ENCODE peak calls at places on chromosome 13, in ten cellular contexts. C is transverse colon; O is lower lobe of right lung; V is thoracic aorta; Z is CD8-positive, alpha-beta T cell; D is tibial nerve; I is aorta; H is mammary epithelial cell; G is IMR-90; L is OCI-LY7. N is an unnamed sample.

GRCh38 chr13:92761710-92762109 is 464.9 kb upstream of the GPC6 start:
- DNase-seq in C (no peak), O (no peak), V (no peak), Z (no peak), D (no peak), I (no peak), H (no peak), G (no peak), L (no peak), N (no peak)

GRCh38 chr13:40940841-40941240 is 78.3 kb downstream of the ELF1 start:
- DNase-seq in C (no peak), O (no peak), V (no peak), Z (no peak), D (no peak), I (no peak), H (no peak), G (no peak), L (no peak), N (no peak)

GRCh38 chr13:67259208-67259607 is 29.1 kb upstream of the PCDH9 start:
- DNase-seq in C (no peak), O (no peak), V (no peak), Z (no peak), D (no peak), I (no peak), H (no peak), G (no peak), L (no peak), N (no peak)

GRCh38 chr13:43688230-43688907 is 98.4 kb downstream of the ENOX1 start:
- DNase-seq in C (no peak), O (no peak), V (no peak), Z (no peak), D (no peak), I (no peak), H (no peak), G (no peak), L (no peak), N (no peak)

GRCh38 chr13:44853641-44854040 is 135.6 kb downstream of the NUFIP1 start:
- DNase-seq in C (peak; percentile 69), O (no peak), V (no peak), Z (no peak), D (no peak), I (no peak), H (no peak), G (no peak), L (no peak), N (no peak)

GRCh38 chr13:43180036-43180660 is 156.8 kb downstream of the DNAJC15 start:
- DNase-seq in C (no peak), O (no peak), V (no peak), Z (no peak), D (no peak), I (no peak), H (no peak), G (no peak), L (no peak), N (no peak)

GRCh38 chr13:110352735-110353134 is 45.7 kb downstream of the COL4A2 start:
- DNase-seq in C (no peak), O (no peak), V (no peak), Z (no peak), D (no peak), I (no peak), H (no peak), G (no peak), L (no peak), N (no peak)

GRCh38 chr13:113535381-113535781 is 44.9 kb upstream of the DCUN1D2 start:
- DNase-seq in C (peak; percentile 52), O (peak; percentile 14), V (no peak), Z (no peak), D (no peak), I (peak; percentile 33), H (no peak), G (no peak), L (no peak), N (no peak)

GRCh38 chr13:32253911-32254399 is 61.2 kb downstream of the ZAR1L start:
- DNase-seq in C (no peak), O (no peak), V (no peak), Z (no peak), D (no peak), I (no peak), H (no peak), G (no peak), L (no peak), N (no peak)

GRCh38 chr13:81116461-81117282 is 775.7 kb upstream of the SPRY2 start:
- DNase-seq in C (no peak), O (no peak), V (no peak), Z (no peak), D (no peak), I (no peak), H (peak; percentile 3), G (no peak), L (no peak), N (no peak)

GRCh38 chr13:43800828-43801227 is 14.1 kb upstream of the ENOX1 start:
- DNase-seq in C (no peak), O (no peak), V (no peak), Z (no peak), D (no peak), I (no peak), H (no peak), G (no peak), L (no peak), N (no peak)

GRCh38 chr13:103099894-103100293 is 33.7 kb upstream of the SLC10A2 start:
- DNase-seq in C (no peak), O (no peak), V (no peak), Z (no peak), D (no peak), I (no peak), H (peak; percentile 30), G (no peak), L (no peak), N (no peak)

GRCh38 chr13:36981156-36981743 is 17.9 kb downstream of the ALG5 start:
- DNase-seq in C (no peak), O (no peak), V (no peak), Z (no peak), D (no peak), I (no peak), H (peak; percentile 11), G (peak; percentile 79), L (peak; percentile 76), N (no peak)

GRCh38 chr13:112445411-112446271 is 69.5 kb downstream of the SPACA7 start:
- DNase-seq in C (no peak), O (no peak), V (no peak), Z (peak; percentile 29), D (no peak), I (peak; percentile 72), H (no peak), G (no peak), L (no peak), N (no peak)

GRCh38 chr13:107170270-107170931 is 602.5 kb upstream of the ARGLU1 start:
- DNase-seq in C (no peak), O (no peak), V (no peak), Z (no peak), D (no peak), I (no peak), H (no peak), G (no peak), L (no peak), N (no peak)

GRCh38 chr13:99103536-99103935 is 97.1 kb upstream of the UBAC2 start:
- DNase-seq in C (no peak), O (no peak), V (no peak), Z (no peak), D (no peak), I (no peak), H (no peak), G (no peak), L (no peak), N (no peak)

DNA sequence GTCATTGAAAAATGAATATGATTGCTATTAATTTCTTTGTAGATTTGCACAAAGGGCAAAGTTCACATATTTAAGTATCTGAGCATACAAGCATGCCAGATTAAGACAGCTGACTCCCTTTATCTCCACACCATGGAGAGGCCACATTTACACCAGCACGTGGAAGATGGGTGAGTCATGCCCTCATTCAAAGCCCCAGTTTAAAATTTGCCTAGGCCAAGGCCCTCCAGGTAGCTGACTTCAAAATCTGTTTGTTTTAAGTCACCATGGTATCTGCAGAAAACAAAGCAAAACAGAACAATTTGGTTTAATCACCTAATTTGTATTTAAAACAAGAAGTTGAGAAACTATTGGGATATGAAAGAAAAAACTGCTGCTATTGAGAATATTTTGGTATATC is 109.2 kb downstream of the ESD start:
- DNase-seq in C (no peak), O (no peak), V (no peak), Z (no peak), D (no peak), I (no peak), H (peak; percentile 50), G (peak; percentile 46), L (no peak), N (no peak)
- H3K27ac ChIP-seq in C (no peak overlapping the region), O (no peak overlapping the region), V (no peak overlapping the region), Z (no peak overlapping the region), D (no peak overlapping the region), I (no peak overlapping the region), H (peak overlapping the region; percentile 35), G (no peak overlapping the region), L (no peak overlapping the region), N (no peak overlapping the region)

DNA sequence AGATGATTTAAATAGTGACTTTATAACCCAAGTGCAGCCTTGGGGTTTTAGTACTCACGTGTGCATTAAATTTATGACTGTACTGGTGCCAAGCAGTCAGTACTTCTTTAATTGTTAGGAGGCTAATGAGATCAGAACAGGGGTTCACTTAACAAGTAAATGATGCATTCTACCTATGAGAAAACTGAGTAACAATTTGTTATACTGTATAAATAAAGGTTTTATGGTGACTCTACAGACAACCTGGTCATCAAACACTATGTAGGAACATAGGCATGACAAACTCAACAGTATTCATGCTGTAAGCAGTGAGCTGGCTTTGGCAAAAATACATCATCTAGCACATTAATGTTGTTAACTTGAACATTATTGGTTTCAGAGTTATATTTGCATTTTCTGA is 75.6 kb downstream of the UBL3 start:
- DNase-seq in C (no peak), O (no peak), V (no peak), Z (no peak), D (no peak), I (no peak), H (no peak), G (no peak), L (no peak), N (no peak)
- H3K27ac ChIP-seq in C (no peak overlapping the region), O (no peak overlapping the region), V (no peak overlapping the region), Z (no peak overlapping the region), D (no peak overlapping the region), I (no peak overlapping the region), H (no peak overlapping the region), G (no peak overlapping the region), L (no peak overlapping the region), N (no peak overlapping the region)

GRCh38 chr13:34153428-34154180 is 335.7 kb downstream of the RFC3 start:
- DNase-seq in C (no peak), O (no peak), V (no peak), Z (no peak), D (no peak), I (no peak), H (no peak), G (no peak), L (no peak), N (no peak)
- H3K27ac ChIP-seq in C (no peak overlapping the region), O (no peak overlapping the region), V (peak overlapping the region; percentile 83), Z (no peak overlapping the region), D (no peak overlapping the region), I (peak overlapping the region; percentile 49), H (no peak overlapping the region), G (no peak overlapping the region), L (no peak overlapping the region), N (no peak overlapping the region)

DNA sequence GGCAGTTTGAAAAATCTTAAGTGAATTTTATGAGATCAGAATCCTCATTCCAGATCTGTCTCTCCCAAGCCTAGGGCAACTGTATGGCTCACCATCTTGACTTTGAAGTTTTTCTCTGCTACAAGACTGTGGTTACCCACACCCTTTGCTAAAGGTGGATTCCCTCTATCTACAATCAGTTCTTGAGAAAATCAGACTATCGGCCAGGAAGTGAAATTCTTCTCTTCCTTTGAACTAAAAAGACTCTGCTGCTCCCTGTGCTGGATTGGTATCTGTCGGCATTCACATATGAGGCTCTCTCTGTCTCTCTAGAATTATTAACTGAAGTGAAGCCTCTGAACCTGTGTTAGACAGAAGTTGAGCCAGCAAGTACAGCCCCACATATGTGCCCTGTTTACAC is 145.9 kb downstream of the MIPEP start:
- DNase-seq in C (no peak), O (no peak), V (no peak), Z (no peak), D (no peak), I (no peak), H (peak; percentile 76), G (no peak), L (no peak), N (no peak)
- H3K27ac ChIP-seq in C (no peak overlapping the region), O (no peak overlapping the region), V (no peak overlapping the region), Z (no peak overlapping the region), D (no peak overlapping the region), I (no peak overlapping the region), H (no peak overlapping the region), G (no peak overlapping the region), L (no peak overlapping the region), N (no peak overlapping the region)

N was measured in effector memory CD4-positive, alpha-beta T cell.